ENCODE peak calls at places on chromosomes 2 and 18, in nine cellular contexts. One of them, this sample, is unnamed.

GRCh38 chr18:43422483-43422882 is 145.2 kb upstream of the SYT4 start:
- DNase-seq in HEK293T: peak; percentile 5
- DNase-seq in SJCRH30: no peak
- DNase-seq in DMS53: peak; percentile 77
- DNase-seq in tibial artery: no peak
- DNase-seq in mesendoderm: peak; percentile 57
- DNase-seq in non-pigmented ciliary epithelial cell: no peak
- DNase-seq in cardiac muscle cell: peak; percentile 2
- DNase-seq in AG20443: peak; percentile 9
- DNase-seq in this sample: no peak

GRCh38 chr18:666177-666576 is 8.7 kb downstream of the TYMS start:
- DNase-seq in HEK293T: no peak
- DNase-seq in SJCRH30: no peak
- DNase-seq in DMS53: peak; percentile 63
- DNase-seq in tibial artery: no peak
- DNase-seq in mesendoderm: peak; percentile 38
- DNase-seq in non-pigmented ciliary epithelial cell: no peak
- DNase-seq in cardiac muscle cell: no peak
- DNase-seq in AG20443: no peak
- DNase-seq in this sample: no peak

GRCh38 chr2:235669983-235670962 is 176.4 kb downstream of the AGAP1 start:
- DNase-seq in HEK293T: peak; percentile 30
- DNase-seq in SJCRH30: no peak
- DNase-seq in DMS53: peak; percentile 65
- DNase-seq in tibial artery: peak; percentile 75
- DNase-seq in mesendoderm: peak; percentile 83
- DNase-seq in non-pigmented ciliary epithelial cell: peak; percentile 32
- DNase-seq in cardiac muscle cell: peak; percentile 85
- DNase-seq in AG20443: peak; percentile 88
- DNase-seq in this sample: peak; percentile 43

GRCh38 chr2:112275314-112275886 is at the start of gene ZC3H6:
- DNase-seq in HEK293T: peak; percentile 94
- DNase-seq in SJCRH30: peak; percentile 98
- DNase-seq in DMS53: peak; percentile 100
- DNase-seq in tibial artery: peak; percentile 99
- DNase-seq in mesendoderm: peak; percentile 98
- DNase-seq in non-pigmented ciliary epithelial cell: peak; percentile 88
- DNase-seq in cardiac muscle cell: peak; percentile 99
- DNase-seq in AG20443: peak; percentile 98
- DNase-seq in this sample: peak; percentile 95

GRCh38 chr2:214591359-214591758 is 180.5 kb downstream of the VWC2L start:
- DNase-seq in HEK293T: no peak
- DNase-seq in SJCRH30: peak; percentile 4
- DNase-seq in DMS53: peak; percentile 16
- DNase-seq in tibial artery: no peak
- DNase-seq in mesendoderm: no peak
- DNase-seq in non-pigmented ciliary epithelial cell: no peak
- DNase-seq in cardiac muscle cell: no peak
- DNase-seq in AG20443: no peak
- DNase-seq in this sample: no peak

GRCh38 chr2:72745679-72746368 is 80.0 kb downstream of the EXOC6B start:
- DNase-seq in HEK293T: peak; percentile 30
- DNase-seq in SJCRH30: peak; percentile 77
- DNase-seq in DMS53: peak; percentile 85
- DNase-seq in tibial artery: no peak
- DNase-seq in mesendoderm: peak; percentile 71
- DNase-seq in non-pigmented ciliary epithelial cell: peak; percentile 36
- DNase-seq in cardiac muscle cell: peak; percentile 87
- DNase-seq in AG20443: peak; percentile 45
- DNase-seq in this sample: peak; percentile 46

GRCh38 chr2:216633616-216634316 is 546 bp downstream of the IGFBP2 start:
- DNase-seq in HEK293T: peak; percentile 44
- DNase-seq in SJCRH30: peak; percentile 49
- DNase-seq in DMS53: peak; percentile 71
- DNase-seq in tibial artery: no peak
- DNase-seq in mesendoderm: peak; percentile 61
- DNase-seq in non-pigmented ciliary epithelial cell: no peak
- DNase-seq in cardiac muscle cell: no peak
- DNase-seq in AG20443: peak; percentile 47
- DNase-seq in this sample: peak; percentile 42

GRCh38 chr2:46471-47345 is at the start of gene FAM110C:
- DNase-seq in HEK293T: peak; percentile 27
- DNase-seq in SJCRH30: no peak
- DNase-seq in DMS53: peak; percentile 84
- DNase-seq in tibial artery: peak; percentile 92
- DNase-seq in mesendoderm: peak; percentile 65
- DNase-seq in non-pigmented ciliary epithelial cell: no peak
- DNase-seq in cardiac muscle cell: peak; percentile 67
- DNase-seq in AG20443: peak; percentile 31
- DNase-seq in this sample: peak; percentile 82

GRCh38 chr2:157840568-157841156 is 35.5 kb downstream of the ACVR1 start:
- DNase-seq in HEK293T: no peak
- DNase-seq in SJCRH30: peak; percentile 16
- DNase-seq in DMS53: peak; percentile 91
- DNase-seq in tibial artery: peak; percentile 80
- DNase-seq in mesendoderm: no peak
- DNase-seq in non-pigmented ciliary epithelial cell: no peak
- DNase-seq in cardiac muscle cell: peak; percentile 64
- DNase-seq in AG20443: no peak
- DNase-seq in this sample: no peak

GRCh38 chr18:26757263-26758019 is 108.1 kb downstream of the AQP4 start:
- DNase-seq in HEK293T: no peak
- DNase-seq in SJCRH30: no peak
- DNase-seq in DMS53: peak; percentile 58
- DNase-seq in tibial artery: no peak
- DNase-seq in mesendoderm: no peak
- DNase-seq in non-pigmented ciliary epithelial cell: no peak
- DNase-seq in cardiac muscle cell: no peak
- DNase-seq in AG20443: no peak
- DNase-seq in this sample: no peak

GRCh38 chr18:58754544-58755068 is 83.3 kb downstream of the MALT1 start:
- DNase-seq in HEK293T: no peak
- DNase-seq in SJCRH30: no peak
- DNase-seq in DMS53: no peak
- DNase-seq in tibial artery: peak; percentile 69
- DNase-seq in mesendoderm: no peak
- DNase-seq in non-pigmented ciliary epithelial cell: no peak
- DNase-seq in cardiac muscle cell: no peak
- DNase-seq in AG20443: no peak
- DNase-seq in this sample: no peak

GRCh38 chr2:129379411-129379810 is 600.1 kb upstream of the RAB6C start:
- DNase-seq in HEK293T: no peak
- DNase-seq in SJCRH30: no peak
- DNase-seq in DMS53: no peak
- DNase-seq in tibial artery: no peak
- DNase-seq in mesendoderm: no peak
- DNase-seq in non-pigmented ciliary epithelial cell: no peak
- DNase-seq in cardiac muscle cell: no peak
- DNase-seq in AG20443: no peak
- DNase-seq in this sample: no peak

GRCh38 chr2:241818943-241819270 is 9.9 kb downstream of the NEU4 start:
- DNase-seq in HEK293T: no peak
- DNase-seq in SJCRH30: no peak
- DNase-seq in DMS53: no peak
- DNase-seq in tibial artery: peak; percentile 37
- DNase-seq in mesendoderm: no peak
- DNase-seq in non-pigmented ciliary epithelial cell: no peak
- DNase-seq in cardiac muscle cell: no peak
- DNase-seq in AG20443: no peak
- DNase-seq in this sample: no peak

GRCh38 chr2:189013677-189014380 is 39.7 kb downstream of the COL3A1 start:
- DNase-seq in HEK293T: no peak
- DNase-seq in SJCRH30: no peak
- DNase-seq in DMS53: no peak
- DNase-seq in tibial artery: no peak
- DNase-seq in mesendoderm: no peak
- DNase-seq in non-pigmented ciliary epithelial cell: no peak
- DNase-seq in cardiac muscle cell: peak; percentile 73
- DNase-seq in AG20443: no peak
- DNase-seq in this sample: no peak

GRCh38 chr2:144084114-144084661 is 435.7 kb downstream of the ZEB2 start:
- DNase-seq in HEK293T: no peak
- DNase-seq in SJCRH30: no peak
- DNase-seq in DMS53: no peak
- DNase-seq in tibial artery: no peak
- DNase-seq in mesendoderm: no peak
- DNase-seq in non-pigmented ciliary epithelial cell: peak; percentile 65
- DNase-seq in cardiac muscle cell: peak; percentile 30
- DNase-seq in AG20443: peak; percentile 48
- DNase-seq in this sample: peak; percentile 55